ENCODE peak calls at places on chromosomes 5 and 9, in six cellular contexts. G is aorta; O is heart right ventricle; B is Peyer's patch; H is iPS DF 6.9; L is CD4-positive, CD25-positive, alpha-beta regulatory T cell. A is an unnamed sample. For H3K36me3, the result is how much of the 10 kb centered on the place peaks cover.

GRCh38 chr5:80480354-80480753 is 7.5 kb upstream of the FAM151B start:
- DNase-seq in G (no peak), O (no peak), B (no peak), H (no peak), L (no peak), A (no peak)

GRCh38 chr5:177537389-177538361 is 16.7 kb downstream of the FAM193B start:
- DNase-seq in G (peak), O (peak), B (no peak), H (no peak), L (no peak), A (no peak)

GRCh38 chr9:3401556-3401955 is 124.2 kb downstream of the RFX3 start:
- DNase-seq in G (no peak), O (no peak), B (no peak), H (no peak), L (no peak), A (no peak)

GRCh38 chr5:63401434-63402046 is 560.7 kb downstream of the HTR1A start:
- DNase-seq in G (peak), O (peak), B (no peak), H (peak), L (no peak), A (peak)

GRCh38 chr9:137053944-137054931 is at the start of gene ENTPD2:
- DNase-seq in G (peak), O (peak), B (peak), H (no peak), L (no peak), A (no peak)

GRCh38 chr9:84862786-84863185 is 193.3 kb downstream of the NTRK2 start:
- DNase-seq in G (peak), O (no peak), B (no peak), H (peak), L (no peak), A (no peak)

GRCh38 chr9:99602854-99603253 is 218.8 kb upstream of the NR4A3 start:
- DNase-seq in G (no peak), O (no peak), B (no peak), H (no peak), L (no peak), A (no peak)

GRCh38 chr9:82894961-82895902 is 167.7 kb downstream of the RASEF start:
- DNase-seq in G (no peak), O (no peak), B (no peak), H (no peak), L (no peak), A (no peak)

DNA sequence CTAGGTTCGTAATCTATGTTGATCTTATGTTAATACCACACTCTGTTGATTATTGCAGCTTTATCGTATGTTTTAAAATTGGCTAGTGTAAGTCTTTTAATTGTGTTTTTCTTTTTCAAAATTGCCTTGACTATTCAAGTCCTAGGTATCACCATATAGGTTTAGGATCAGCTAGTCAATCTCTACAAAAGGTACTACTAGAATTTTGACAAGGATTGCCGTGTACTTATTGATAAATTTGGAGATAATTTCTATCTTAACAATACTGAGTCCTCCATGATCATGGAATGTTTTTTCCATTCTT is 117.9 kb upstream of the PRSS3 start:
- DNase-seq in G (no peak), O (no peak), B (no peak), H (no peak), L (no peak), A (no peak)
- H3K4me3 ChIP-seq in G (peak), O (peak), B (peak), H (peak), L (peak), A (peak)

GRCh38 chr9:98247826-98248657 is 7.4 kb downstream of the TBC1D2 start:
- DNase-seq in G (no peak), O (no peak), B (no peak), H (no peak), L (no peak), A (no peak)
- H3K27ac ChIP-seq in G (no peak), O (peak), B (no peak), H (no peak), L (no peak), A (peak)

GRCh38 chr9:129826759-129827158 is 2.8 kb upstream of the TOR1A start:
- DNase-seq in G (no peak), O (no peak), B (no peak), H (no peak), L (no peak), A (no peak)

GRCh38 chr9:129828051-129828450 is 4.1 kb upstream of the TOR1A start:
- DNase-seq in G (no peak), O (no peak), B (no peak), H (no peak), L (no peak), A (no peak)

GRCh38 chr9:129823934-129824601 is at the start of gene TOR1A:
- DNase-seq in G (peak), O (peak), B (peak), H (peak), L (peak), A (peak)

GRCh38 chr9:129828969-129829368 is 5.0 kb upstream of the TOR1A start:
- DNase-seq in G (no peak), O (no peak), B (no peak), H (no peak), L (no peak), A (no peak)

GRCh38 chr9:129826344-129826743 is 2.4 kb upstream of the TOR1A start:
- DNase-seq in G (no peak), O (no peak), B (no peak), H (no peak), L (no peak), A (no peak)
- H3K36me3 ChIP-seq in G (under half), O (under half), B (half or more), H (under half), L (half or more), A (half or more)

DNA sequence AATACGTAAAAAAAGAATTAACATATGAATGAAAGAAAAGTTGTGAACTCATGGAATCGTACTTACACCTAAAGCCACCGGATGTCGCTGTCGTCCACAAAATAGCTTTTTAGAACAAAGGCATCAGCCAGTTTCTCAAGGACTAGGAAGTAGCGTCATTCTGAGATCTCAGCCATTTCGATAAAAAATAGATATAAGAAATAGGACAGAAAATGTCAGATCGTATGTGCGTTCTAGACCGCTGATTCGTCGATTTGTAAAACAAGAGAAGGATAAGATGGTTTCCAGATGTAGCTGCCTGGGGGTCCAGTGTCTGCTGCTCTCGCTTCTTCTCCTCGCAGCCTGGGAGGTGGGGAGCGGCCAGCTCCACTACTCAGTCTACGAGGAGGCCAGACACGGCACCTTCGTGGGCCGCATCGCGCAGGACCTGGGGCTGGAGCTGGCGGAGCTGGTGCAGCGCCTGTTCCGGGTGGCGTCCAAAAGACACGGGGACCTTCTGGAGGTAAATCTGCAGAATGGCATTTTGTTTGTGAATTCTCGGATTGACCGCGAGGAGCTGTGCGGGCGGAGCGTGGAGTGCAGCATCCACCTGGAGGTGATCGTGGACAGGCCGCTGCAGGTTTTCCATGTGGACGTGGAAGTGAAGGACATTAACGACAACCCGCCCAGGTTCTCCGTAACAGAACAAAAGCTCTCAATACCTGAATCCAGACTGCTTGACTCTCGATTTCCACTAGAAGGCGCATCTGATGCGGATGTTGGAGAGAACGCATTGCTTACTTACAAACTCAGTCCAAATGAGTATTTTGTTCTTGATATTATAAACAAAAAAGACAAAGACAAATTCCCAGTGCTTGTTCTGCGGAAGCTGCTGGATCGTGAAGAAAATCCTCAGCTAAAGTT is at the start of gene PCDHA10:
- DNase-seq in G (no peak), O (no peak), B (no peak), H (no peak), L (no peak), A (no peak)
- H3K4me3 ChIP-seq in G (no peak), O (peak), B (peak), H (peak), L (no peak), A (peak)

DNA sequence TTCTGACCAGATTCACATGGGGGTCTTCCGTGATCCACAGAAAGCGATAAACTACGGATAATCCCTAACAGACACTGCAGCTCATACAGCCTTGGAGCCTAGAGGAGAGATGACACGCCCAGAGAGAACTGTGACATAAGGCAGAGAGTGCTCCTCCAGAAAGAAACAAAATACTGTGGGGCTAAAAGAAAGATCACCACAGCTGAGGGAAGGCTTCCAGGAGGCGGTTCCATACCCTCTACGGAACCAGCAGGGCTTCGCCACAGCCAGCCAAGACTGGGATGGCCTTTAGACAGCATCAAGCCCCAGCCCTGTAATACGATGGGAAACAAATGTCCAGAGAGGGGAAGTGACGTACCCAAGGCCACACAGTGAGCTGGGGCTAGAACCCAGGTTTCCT is 19.3 kb downstream of the GPX3 start:
- DNase-seq in G (no peak), O (no peak), B (no peak), H (no peak), L (no peak), A (no peak)
- H3K27ac ChIP-seq in G (no peak), O (peak), B (peak), H (no peak), L (no peak), A (peak)

GRCh38 chr9:18887546-18887945 is 145.5 kb downstream of the SAXO1 start:
- DNase-seq in G (no peak), O (no peak), B (no peak), H (no peak), L (no peak), A (no peak)
- H3K36me3 ChIP-seq in G (under half), O (under half), B (under half), H (under half), L (under half), A (under half)

GRCh38 chr9:13967011-13967410 is 346.9 kb downstream of the NFIB start:
- DNase-seq in G (no peak), O (no peak), B (no peak), H (no peak), L (no peak), A (no peak)
- H3K4me3 ChIP-seq in G (no peak), O (no peak), B (no peak), H (no peak), L (no peak), A (no peak)

GRCh38 chr5:95899848-95900247 is 61.8 kb downstream of the ELL2 start:
- DNase-seq in G (no peak), O (no peak), B (no peak), H (no peak), L (no peak), A (no peak)

GRCh38 chr5:95892784-95893354 is 68.8 kb downstream of the ELL2 start:
- DNase-seq in G (no peak), O (no peak), B (no peak), H (no peak), L (no peak), A (no peak)

GRCh38 chr5:95895223-95895622 is 66.4 kb downstream of the ELL2 start:
- DNase-seq in G (no peak), O (no peak), B (no peak), H (no peak), L (no peak), A (no peak)

GRCh38 chr5:95899040-95899439 is 62.6 kb downstream of the ELL2 start:
- DNase-seq in G (no peak), O (no peak), B (no peak), H (no peak), L (no peak), A (no peak)

DNA sequence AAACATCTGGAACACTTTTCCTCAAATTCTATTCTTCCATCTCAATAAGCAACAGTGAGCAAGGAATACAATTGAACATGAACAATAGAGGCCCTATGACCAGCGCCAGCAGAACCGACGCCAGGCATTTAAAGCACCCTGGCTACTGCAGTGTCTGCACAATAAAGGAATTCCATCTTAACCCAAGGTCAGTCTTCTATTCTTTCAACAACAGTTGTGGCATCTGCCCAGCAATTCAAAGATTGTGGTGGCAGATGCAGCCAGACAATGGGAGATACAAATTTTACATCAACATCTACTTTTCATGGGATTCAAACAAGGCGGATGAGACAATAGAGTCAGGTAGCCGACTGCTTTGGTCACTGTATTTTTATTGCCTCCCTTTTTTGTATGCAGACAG is 65.9 kb downstream of the ELL2 start:
- DNase-seq in G (no peak), O (no peak), B (no peak), H (no peak), L (no peak), A (no peak)
- H3K27ac ChIP-seq in G (no peak), O (peak), B (no peak), H (no peak), L (no peak), A (no peak)

A was measured in tibial nerve.